ENCODE peak calls at places on chromosome 13, in five cellular contexts. L is Peyer's patch, J is uterus, S is lower leg skin, B is IMR-90. A is an unnamed sample.

GRCh38 chr13:48595330-48596127 is 58.2 kb upstream of the CYSLTR2 start:
- DNase-seq in S (no peak), L (peak; percentile 67), B (peak; percentile 70), J (peak; percentile 38), A (peak; percentile 77)

GRCh38 chr13:21435710-21436151 is 23.4 kb downstream of the ZDHHC20 start:
- DNase-seq in L (peak; percentile 80), S (no peak), B (peak; percentile 89), J (peak; percentile 16), A (peak; percentile 80)

GRCh38 chr13:34430294-34430693 is 511.8 kb upstream of the NBEA start:
- DNase-seq in J (no peak), L (no peak), B (peak; percentile 3), S (no peak), A (no peak)

GRCh38 chr13:88162076-88162702 is 491.0 kb downstream of the SLITRK5 start:
- DNase-seq in S (no peak), L (no peak), B (no peak), J (no peak), A (no peak)

GRCh38 chr13:113493315-113493951 is 2.9 kb upstream of the DCUN1D2 start:
- DNase-seq in J (no peak), S (no peak), L (no peak), B (peak; percentile 99), A (peak; percentile 50)

GRCh38 chr13:23909606-23910005 is 12.3 kb upstream of the C1QTNF9B start:
- DNase-seq in B (no peak), J (no peak), L (no peak), S (no peak), A (no peak)

GRCh38 chr13:104833221-104833620 is 1702.2 kb downstream of the EFNB2 start:
- DNase-seq in S (no peak), L (no peak), J (no peak), B (no peak), A (no peak)

GRCh38 chr13:110307697-110308376 is 753 bp downstream of the COL4A2 start:
- DNase-seq in J (no peak), L (no peak), B (peak; percentile 59), S (peak; percentile 88), A (no peak)

GRCh38 chr13:85616275-85616674 is 182.9 kb downstream of the SLITRK6 start:
- DNase-seq in L (no peak), S (no peak), B (peak; percentile 57), J (no peak), A (no peak)

GRCh38 chr13:45534604-45535003 is 69.9 kb downstream of the COG3 start:
- DNase-seq in L (no peak), J (no peak), B (no peak), S (no peak), A (no peak)

GRCh38 chr13:24272452-24273161 is 36.8 kb upstream of the C1QTNF9 start:
- DNase-seq in J (no peak), L (no peak), B (no peak), S (no peak), A (no peak)

GRCh38 chr13:98910501-98910951 is 67.3 kb downstream of the DOCK9 start:
- DNase-seq in S (no peak), J (no peak), B (peak; percentile 70), L (no peak), A (no peak)

GRCh38 chr13:109989686-109990085 is 203.3 kb upstream of the IRS2 start:
- DNase-seq in S (peak; percentile 7), L (no peak), J (no peak), B (peak; percentile 72), A (no peak)

GRCh38 chr13:56924401-56924800 is 216.3 kb upstream of the PRR20A start:
- DNase-seq in S (no peak), B (no peak), L (no peak), J (no peak), A (no peak)

GRCh38 chr13:105655046-105655445 is 880.4 kb downstream of the EFNB2 start:
- DNase-seq in S (no peak), L (no peak), B (peak; percentile 74), J (no peak), A (no peak)

GRCh38 chr13:112142401-112142930 is 75.5 kb downstream of the SOX1 start:
- DNase-seq in L (no peak), B (no peak), S (peak; percentile 29), J (no peak), A (no peak)

GRCh38 chr13:24541127-24541475 is 28.5 kb upstream of the PARP4 start:
- DNase-seq in L (no peak), S (no peak), B (no peak), J (no peak), A (no peak)

GRCh38 chr13:76672422-76672821 is 213.8 kb downstream of the KCTD12 start:
- DNase-seq in S (no peak), L (no peak), B (peak; percentile 30), J (no peak), A (no peak)

GRCh38 chr13:25295228-25295627 is 6.2 kb upstream of the NUP58 start:
- DNase-seq in J (no peak), L (no peak), S (no peak), B (peak; percentile 38), A (no peak)

GRCh38 chr13:109715902-109716301 is 70.5 kb downstream of the IRS2 start:
- DNase-seq in S (no peak), L (no peak), J (no peak), B (peak; percentile 5), A (peak; percentile 50)

GRCh38 chr13:79548886-79549285 is 67.9 kb downstream of the NDFIP2 start:
- DNase-seq in J (no peak), L (no peak), S (no peak), B (peak; percentile 11), A (no peak)

GRCh38 chr13:37701306-37701705 is 102.7 kb upstream of the POSTN start:
- DNase-seq in S (no peak), L (no peak), J (no peak), B (peak; percentile 67), A (no peak)

GRCh38 chr13:19266979-19267378 is 85.4 kb upstream of the TUBA3C start:
- DNase-seq in B (no peak), J (no peak), S (no peak), L (no peak), A (no peak)

GRCh38 chr13:102846261-102847015 is 606 bp downstream of the ERCC5 start:
- DNase-seq in L (peak; percentile 76), S (peak; percentile 88), J (peak; percentile 19), B (peak; percentile 30), A (peak; percentile 52)

GRCh38 chr13:109968876-109969577 is 182.6 kb upstream of the IRS2 start:
- DNase-seq in L (no peak), S (peak; percentile 89), B (no peak), J (no peak), A (no peak)

GRCh38 chr13:28636677-28637317 is 22.1 kb upstream of the POMP start:
- DNase-seq in L (peak; percentile 85), S (no peak), B (peak; percentile 89), J (no peak), A (peak; percentile 42)

GRCh38 chr13:32586022-32586900 is at the start of gene PDS5B:
- DNase-seq in B (peak; percentile 92), S (peak; percentile 98), L (peak; percentile 97), J (peak; percentile 95), A (peak; percentile 95)
- TF ChIP-seq POLR2A in B (no peak), S (no peak), L (peak; percentile 29), J (peak; percentile 79), A (peak; percentile 75)

DNA sequence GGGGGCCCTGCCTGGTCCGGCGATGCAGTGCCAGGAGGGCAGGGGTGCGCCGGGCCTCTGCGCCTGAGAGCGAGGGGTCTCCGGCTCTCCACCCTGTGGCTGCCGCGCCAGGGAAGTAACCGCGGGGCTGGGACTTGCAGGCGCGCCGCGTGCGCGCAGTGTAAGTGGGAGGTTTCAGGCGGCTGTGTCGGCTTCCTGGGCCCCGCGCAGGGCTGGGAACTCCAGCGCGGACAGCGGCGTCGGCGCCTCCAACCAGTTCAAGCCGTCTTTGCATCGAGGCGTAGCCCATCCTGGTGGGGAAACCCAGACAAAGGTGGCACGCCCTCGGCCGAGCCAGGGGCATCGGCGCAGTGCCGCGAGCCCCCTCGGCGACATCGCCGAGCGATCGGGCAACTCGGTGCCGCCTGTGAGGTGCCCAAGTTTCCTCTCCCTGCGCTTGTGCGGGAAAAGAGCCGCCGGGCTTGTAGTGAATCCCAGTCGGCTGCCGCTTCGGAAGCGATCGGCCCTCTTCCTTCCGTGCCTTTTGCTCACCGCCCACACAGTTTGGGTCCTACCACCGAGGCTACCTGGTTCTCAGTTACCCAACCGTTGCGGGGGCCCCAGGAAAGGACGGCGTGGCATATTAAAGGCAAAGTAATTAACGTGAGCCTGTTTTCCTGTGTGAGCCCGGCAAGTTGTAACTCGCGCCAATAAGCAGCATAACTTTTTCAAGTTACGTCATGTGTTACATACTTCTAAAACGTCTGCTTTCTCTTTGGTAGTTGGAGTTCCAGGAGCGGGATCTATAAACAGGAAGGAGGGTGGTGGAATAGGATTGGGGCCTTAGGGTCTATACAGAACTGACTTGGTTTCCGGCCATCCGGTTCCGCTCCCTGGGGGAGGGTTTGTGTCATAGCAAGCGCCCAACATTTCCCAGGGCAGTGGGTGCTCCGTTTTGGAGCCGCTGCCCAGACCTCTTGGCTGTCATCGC is 1.2 kb downstream of the LRCH1 start:
- DNase-seq in L (peak; percentile 85), S (peak; percentile 94), B (peak; percentile 95), J (peak; percentile 62), A (peak; percentile 71)
- TF ChIP-seq CTCF in L (peak; percentile 37), S (no peak), B (no peak), J (peak; percentile 22), A (no peak)

GRCh38 chr13:49690990-49691886 is at the start of gene EBPL:
- DNase-seq in J (peak; percentile 95), S (peak; percentile 99), L (peak; percentile 96), B (peak; percentile 86), A (peak; percentile 92)
- TF ChIP-seq POLR2A in J (peak; percentile 31), S (no peak), L (no peak), B (no peak), A (peak; percentile 33)

DNA sequence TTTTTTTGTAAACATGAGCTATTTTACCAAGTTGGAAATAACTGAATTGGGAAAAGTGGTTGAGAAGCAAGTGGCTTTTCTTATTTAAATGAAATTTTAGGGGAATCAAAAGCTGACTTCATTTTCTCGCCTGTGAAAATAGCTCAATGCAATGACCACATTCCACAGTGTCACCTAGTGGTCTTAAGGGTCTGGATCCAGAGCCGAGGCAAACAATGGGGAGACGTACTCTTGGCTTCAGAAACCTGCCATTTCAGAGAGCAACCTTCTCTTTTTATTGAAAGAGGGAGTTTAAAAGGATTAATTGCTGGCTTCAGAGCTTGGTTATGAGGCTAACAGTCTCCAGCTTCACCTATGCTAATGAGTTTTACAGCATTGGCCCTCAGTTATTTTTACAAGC is 39.7 kb upstream of the RXFP2 start:
- DNase-seq in S (no peak), B (no peak), L (no peak), J (no peak), A (no peak)
- TF ChIP-seq CTCF in S (no peak), B (no peak), L (no peak), J (no peak), A (no peak)

A was measured in body of pancreas.